ENCODE peak calls at places on chromosomes 11 and 22, in eight cellular contexts. A is fibroblast of mammary gland, D is tibial nerve, X is cardiac muscle cell, H is bronchial epithelial cell, F is body of pancreas, Q is upper lobe of right lung, R is right lobe of liver. W is an unnamed sample.

GRCh38 chr11:70627219-70627618 is 228.9 kb downstream of the CTTN start:
- DNase-seq in A (no peak), D (no peak), X (no peak), H (no peak), F (peak; percentile 6), Q (no peak), R (no peak), W (no peak)

GRCh38 chr11:77471520-77472234 is 2.2 kb downstream of the PAK1 start:
- DNase-seq in A (no peak), D (no peak), X (peak; percentile 16), H (peak; percentile 73), F (peak; percentile 85), Q (no peak), R (no peak), W (peak; percentile 73)

GRCh38 chr11:65301491-65302329 is 13.0 kb upstream of the CDC42EP2 start:
- DNase-seq in A (no peak), D (no peak), X (peak; percentile 79), H (no peak), F (no peak), Q (peak; percentile 66), R (peak; percentile 55), W (no peak)

GRCh38 chr22:47432683-47433082 is 670.2 kb downstream of the TBC1D22A start:
- DNase-seq in A (no peak), D (no peak), X (no peak), H (no peak), F (no peak), Q (no peak), R (no peak), W (no peak)

GRCh38 chr11:45267660-45268340 is 18.3 kb downstream of the SYT13 start:
- DNase-seq in A (no peak), D (no peak), X (no peak), H (no peak), F (no peak), Q (no peak), R (no peak), W (no peak)

GRCh38 chr11:96207459-96208449 is 135.2 kb downstream of the MAML2 start:
- DNase-seq in A (no peak), D (no peak), X (peak; percentile 40), H (peak; percentile 68), F (no peak), Q (no peak), R (no peak), W (peak; percentile 81)

GRCh38 chr11:12271826-12272366 is 105.5 kb upstream of the PARVA start:
- DNase-seq in A (no peak), D (no peak), X (no peak), H (no peak), F (no peak), Q (no peak), R (no peak), W (no peak)

GRCh38 chr11:121416909-121417567 is 35.1 kb upstream of the SORL1 start:
- DNase-seq in A (peak; percentile 97), D (peak; percentile 78), X (peak; percentile 98), H (peak; percentile 77), F (peak; percentile 91), Q (peak; percentile 87), R (peak; percentile 86), W (peak; percentile 81)

GRCh38 chr11:2590951-2591754 is 108.6 kb downstream of the KCNQ1OT1 start:
- DNase-seq in A (no peak), D (no peak), X (no peak), H (no peak), F (no peak), Q (peak; percentile 52), R (no peak), W (no peak)

GRCh38 chr22:28462041-28462440 is 217.6 kb downstream of the TTC28 start:
- DNase-seq in A (no peak), D (no peak), X (no peak), H (no peak), F (no peak), Q (no peak), R (no peak), W (no peak)

GRCh38 chr22:20001082-20001638 is 15.5 kb downstream of the ARVCF start:
- DNase-seq in A (no peak), D (no peak), X (no peak), H (no peak), F (no peak), Q (no peak), R (peak; percentile 40), W (no peak)

GRCh38 chr11:77729063-77729462 is 91.5 kb downstream of the RSF1 start:
- DNase-seq in A (no peak), D (no peak), X (no peak), H (no peak), F (no peak), Q (no peak), R (no peak), W (no peak)

GRCh38 chr11:64971421-64972233 is at the start of gene MAJIN:
- DNase-seq in A (peak; percentile 63), D (no peak), X (peak; percentile 89), H (peak; percentile 37), F (peak; percentile 88), Q (peak; percentile 95), R (peak; percentile 89), W (peak; percentile 62)

GRCh38 chr22:41302016-41302767 is 867 bp downstream of the ZC3H7B start:
- DNase-seq in A (no peak), D (no peak), X (peak; percentile 8), H (no peak), F (no peak), Q (peak; percentile 66), R (no peak), W (no peak)

GRCh38 chr11:59667812-59668187 is 1.0 kb downstream of the PATL1 start:
- DNase-seq in A (no peak), D (no peak), X (no peak), H (no peak), F (no peak), Q (no peak), R (no peak), W (peak; percentile 3)

GRCh38 chr11:103610435-103610834 is 426.0 kb upstream of the DDI1 start:
- DNase-seq in A (peak; percentile 56), D (no peak), X (no peak), H (no peak), F (no peak), Q (no peak), R (no peak), W (no peak)

GRCh38 chr11:103608566-103608965 is 427.9 kb upstream of the DDI1 start:
- DNase-seq in A (peak; percentile 84), D (no peak), X (no peak), H (peak; percentile 45), F (no peak), Q (no peak), R (no peak), W (peak; percentile 42)

GRCh38 chr11:103604310-103604709 is 432.1 kb upstream of the DDI1 start:
- DNase-seq in A (no peak), D (no peak), X (no peak), H (no peak), F (no peak), Q (no peak), R (no peak), W (no peak)

DNA sequence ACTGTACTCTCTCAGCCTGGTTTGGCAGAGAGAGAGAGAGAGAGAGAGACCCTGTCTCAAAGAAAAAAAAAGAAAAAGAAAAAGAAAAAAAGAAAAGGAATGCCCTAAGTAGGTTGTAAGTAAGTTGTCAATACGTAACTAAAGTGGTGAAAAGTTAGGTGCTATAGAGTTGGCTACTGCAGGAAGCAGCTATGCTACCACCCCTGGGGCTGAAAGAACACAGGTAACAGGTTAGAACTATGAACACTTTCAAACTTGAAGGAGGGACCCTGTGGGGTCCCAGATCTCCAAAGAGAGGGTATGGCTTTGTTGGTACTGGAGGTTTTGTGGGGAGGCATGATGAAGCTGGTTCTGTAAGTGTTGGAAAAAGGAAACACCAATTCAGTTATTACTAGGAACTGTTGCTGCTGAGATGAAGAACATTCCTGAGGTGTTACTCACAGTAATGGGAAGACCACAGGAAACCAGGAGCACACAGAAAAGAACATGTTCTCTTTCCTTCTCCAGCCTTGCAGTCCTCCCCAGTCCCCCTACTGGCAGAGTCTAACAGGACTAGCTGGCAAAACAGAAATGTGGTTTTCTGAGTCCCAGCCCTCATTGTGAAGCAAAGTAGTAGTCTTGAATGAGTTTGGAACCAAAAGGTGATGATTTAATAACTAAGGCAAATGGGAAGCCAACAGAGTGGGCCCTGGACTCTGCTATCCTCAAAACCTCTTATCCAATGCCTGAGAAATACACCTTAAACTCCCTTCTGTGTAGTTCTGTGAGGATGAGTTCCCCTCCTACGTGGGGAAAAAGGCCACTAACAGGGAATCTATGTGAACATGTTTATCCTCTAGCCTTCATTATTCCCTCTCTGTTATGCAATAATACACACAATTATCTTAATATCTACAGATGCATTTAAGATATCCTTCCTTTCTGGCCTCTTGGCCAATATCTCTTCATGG is 427.0 kb upstream of the DDI1 start:
- DNase-seq in A (peak; percentile 97), D (no peak), X (peak; percentile 98), H (peak; percentile 92), F (peak; percentile 2), Q (no peak), R (no peak), W (peak; percentile 86)
- H3K4me3 ChIP-seq in A (no peak overlapping the region), D (no peak overlapping the region), X (no peak overlapping the region), H (no peak overlapping the region), F (no peak overlapping the region), Q (no peak overlapping the region), R (no peak overlapping the region), W (no peak overlapping the region)

GRCh38 chr11:74090701-74091100 is 80.1 kb downstream of the C2CD3 start:
- DNase-seq in A (peak; percentile 25), D (no peak), X (peak; percentile 33), H (peak; percentile 10), F (no peak), Q (no peak), R (no peak), W (peak; percentile 28)
- TF ChIP-seq CTCF in A (peak; percentile 27), D (no peak), X (peak; percentile 25), H (peak; percentile 43), F (peak; percentile 11), Q (no peak), R (peak; percentile 17), W (peak; percentile 43)

GRCh38 chr22:37817705-37818311 is 5.4 kb upstream of the GALR3 start:
- DNase-seq in A (peak; percentile 74), D (peak; percentile 76), X (peak; percentile 88), H (peak; percentile 44), F (peak; percentile 87), Q (peak; percentile 89), R (peak; percentile 84), W (peak; percentile 72)
- H3K4me3 ChIP-seq in A (peak overlapping the region; percentile 22), D (peak overlapping the region; percentile 20), X (peak overlapping the region; percentile 10), H (peak overlapping the region; percentile 13), F (no peak overlapping the region), Q (peak overlapping the region; percentile 37), R (peak overlapping the region; percentile 39), W (peak overlapping the region; percentile 18)

DNA sequence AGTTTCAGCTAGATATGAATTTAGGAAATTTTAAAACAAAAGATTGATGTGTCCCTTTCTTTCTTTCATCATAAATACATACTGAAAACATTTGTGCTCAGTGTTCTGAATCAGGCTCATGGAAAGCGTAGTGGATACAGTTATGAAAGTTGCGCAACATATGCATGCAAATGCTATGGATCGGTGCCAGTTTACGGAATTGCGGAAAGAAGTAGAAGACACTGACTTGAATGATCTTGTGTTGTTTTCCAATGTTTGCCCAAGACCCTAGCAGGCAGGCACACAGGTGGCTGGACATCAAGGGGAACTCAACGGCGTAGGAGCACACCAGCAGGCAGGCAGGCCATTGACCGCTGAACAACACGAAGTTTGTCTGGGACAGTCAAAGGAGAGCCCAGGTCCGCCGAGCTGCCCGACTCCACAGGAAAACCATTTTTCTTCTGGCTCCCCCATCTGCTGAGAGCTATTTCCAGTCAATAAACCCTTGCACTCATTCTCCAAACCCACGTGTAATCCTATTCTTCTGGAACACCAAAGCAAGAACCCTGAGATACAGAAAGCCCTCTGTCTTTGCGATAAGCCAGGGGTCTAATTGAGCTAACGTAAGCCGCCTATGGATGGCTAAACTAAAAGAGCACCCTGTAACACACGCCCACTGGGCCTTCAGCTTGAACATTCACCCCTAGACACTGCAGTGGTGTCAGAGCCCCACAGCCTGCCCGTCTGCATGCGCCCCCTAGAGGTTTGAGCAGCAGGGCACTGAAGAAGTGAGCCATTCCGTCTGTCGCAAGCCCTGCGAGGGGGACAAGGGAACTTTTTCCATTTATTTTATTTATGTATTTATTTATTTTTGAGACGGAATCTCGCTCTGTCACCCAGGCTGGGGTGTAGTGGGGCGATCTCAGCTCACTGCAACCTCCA is 7.4 kb upstream of the BIRC3 start:
- DNase-seq in A (peak; percentile 15), D (no peak), X (no peak), H (no peak), F (no peak), Q (no peak), R (no peak), W (peak; percentile 41)
- TF ChIP-seq CTCF in A (no peak), D (no peak), X (no peak), H (no peak), F (no peak), Q (no peak), R (no peak), W (no peak)